ENCODE peak calls at places on chromosomes 12 and 14, in eight cellular contexts. S is A549, I is tibial nerve, L is sigmoid colon, B is suprapubic skin, V is upper lobe of left lung, Z is ovary, H is stomach. R is an unnamed sample.

GRCh38 chr12:102484017-102484731 is 3.8 kb upstream of the IGF1 start:
- DNase-seq in S (peak; percentile 61), Z (peak; percentile 48), H (peak; percentile 52), B (no peak), I (peak; percentile 41), V (peak; percentile 37), L (peak; percentile 76), R (peak; percentile 54)

GRCh38 chr12:105444050-105444808 is 113.7 kb downstream of the C12orf75 start:
- DNase-seq in Z (no peak), H (no peak), I (no peak), L (no peak), B (no peak), V (no peak), S (peak; percentile 77), R (no peak)

GRCh38 chr14:97713023-97713422 is 915.8 kb downstream of the VRK1 start:
- DNase-seq in H (no peak), L (no peak), S (peak; percentile 33), Z (no peak), B (no peak), I (no peak), V (no peak), R (no peak)

GRCh38 chr14:97723834-97724770 is 926.9 kb downstream of the VRK1 start:
- DNase-seq in B (no peak), Z (no peak), V (no peak), L (no peak), S (peak; percentile 8), H (no peak), I (no peak), R (no peak)

GRCh38 chr14:69207435-69208041 is 16.2 kb downstream of the EXD2 start:
- DNase-seq in B (no peak), I (no peak), V (no peak), L (no peak), S (no peak), Z (no peak), H (no peak), R (no peak)

GRCh38 chr12:76018111-76018510 is 13.5 kb downstream of the PHLDA1 start:
- DNase-seq in Z (no peak), S (peak; percentile 89), I (no peak), L (no peak), V (peak; percentile 64), B (no peak), H (no peak), R (no peak)

GRCh38 chr12:77433799-77434198 is 368.4 kb upstream of the E2F7 start:
- DNase-seq in I (no peak), H (no peak), Z (no peak), L (no peak), V (no peak), B (no peak), S (no peak), R (no peak)

GRCh38 chr12:49478949-49479664 is 59.7 kb upstream of the KCNH3 start:
- DNase-seq in S (no peak), I (no peak), H (no peak), V (no peak), Z (no peak), L (no peak), B (no peak), R (no peak)

GRCh38 chr14:65169351-65169750 is 67.0 kb upstream of the MAX start:
- DNase-seq in H (no peak), Z (no peak), V (no peak), I (no peak), L (no peak), S (no peak), B (no peak), R (no peak)

GRCh38 chr14:65173973-65174693 is 71.8 kb upstream of the MAX start:
- DNase-seq in I (no peak), S (no peak), L (no peak), B (no peak), V (no peak), H (no peak), Z (no peak), R (no peak)

GRCh38 chr14:65170318-65170717 is 68.0 kb upstream of the MAX start:
- DNase-seq in V (no peak), L (no peak), S (no peak), Z (no peak), I (no peak), H (no peak), B (no peak), R (no peak)

GRCh38 chr14:65168840-65169239 is 66.5 kb upstream of the MAX start:
- DNase-seq in L (no peak), Z (no peak), I (no peak), B (no peak), H (no peak), V (no peak), S (no peak), R (no peak)

GRCh38 chr14:65170768-65171251 is 68.5 kb upstream of the MAX start:
- DNase-seq in H (no peak), V (no peak), I (no peak), L (no peak), B (no peak), S (peak; percentile 57), Z (peak; percentile 29), R (peak; percentile 17)
- TF ChIP-seq POLR2A in H (no peak), V (no peak), I (no peak), L (no peak), B (no peak), S (no peak), Z (no peak), R (no peak)

DNA sequence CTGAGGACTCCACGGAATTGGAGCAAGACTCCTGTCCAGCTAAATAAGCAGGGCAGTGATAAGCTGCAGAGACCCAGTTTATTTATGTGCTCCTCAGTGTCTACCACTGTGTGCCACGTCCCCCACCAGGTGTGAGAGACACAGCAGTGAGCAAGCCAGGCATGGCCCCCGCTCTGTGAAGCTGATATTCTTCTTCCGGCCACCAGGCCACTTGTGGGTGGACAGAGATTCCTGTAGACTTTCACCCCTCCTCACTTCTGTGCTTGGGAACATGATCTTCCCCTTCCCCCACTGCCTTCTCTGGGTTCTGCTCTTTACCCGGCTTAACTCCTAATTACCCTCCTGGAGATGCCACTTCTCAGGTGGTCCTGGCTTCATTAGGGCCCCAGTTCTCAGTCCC is 21.2 kb downstream of the BRAP start:
- DNase-seq in B (no peak), Z (no peak), S (no peak), L (no peak), H (no peak), I (no peak), V (no peak), R (no peak)
- TF ChIP-seq CTCF in B (no peak), Z (no peak), S (no peak), L (no peak), H (no peak), I (no peak), V (no peak), R (no peak)

DNA sequence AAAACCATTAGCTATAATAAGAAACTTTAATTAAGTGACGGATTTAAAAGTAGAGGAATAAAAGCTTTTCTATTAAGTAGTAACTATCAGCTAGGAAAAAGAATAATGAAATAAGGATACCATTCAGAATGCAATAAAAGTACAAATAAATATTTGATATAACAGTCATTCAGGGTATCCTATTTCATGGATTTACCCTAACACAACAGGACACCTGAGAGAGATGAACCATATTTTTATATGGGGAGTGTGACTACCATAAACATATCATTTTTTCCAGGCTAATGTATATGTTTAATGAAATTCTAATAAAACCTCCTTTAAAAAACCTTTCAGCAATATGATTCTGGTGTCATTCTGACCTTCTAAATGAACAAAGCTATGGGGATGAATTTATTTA is 393.8 kb downstream of the SNAPC1 start:
- DNase-seq in V (no peak), H (no peak), B (no peak), S (no peak), I (no peak), L (no peak), Z (no peak), R (no peak)
- TF ChIP-seq EP300 in V (no peak), H (no peak), B (no peak), S (no peak), I (no peak), L (no peak), Z (no peak), R (no peak)

GRCh38 chr12:107459649-107460048 is 225.9 kb upstream of the PWP1 start:
- DNase-seq in H (no peak), I (no peak), V (no peak), Z (no peak), B (no peak), S (no peak), L (no peak), R (no peak)

GRCh38 chr12:107458990-107459389 is 226.6 kb upstream of the PWP1 start:
- DNase-seq in Z (no peak), I (no peak), V (no peak), L (no peak), H (no peak), S (no peak), B (no peak), R (no peak)

GRCh38 chr12:107461222-107461980 is 224.2 kb upstream of the PWP1 start:
- DNase-seq in L (no peak), S (no peak), B (no peak), H (no peak), V (no peak), Z (no peak), I (no peak), R (no peak)

GRCh38 chr12:107464644-107465043 is 221.0 kb upstream of the PWP1 start:
- DNase-seq in I (no peak), H (no peak), S (no peak), B (no peak), V (no peak), L (no peak), Z (no peak), R (no peak)

GRCh38 chr12:107462428-107463332 is 222.9 kb upstream of the PWP1 start:
- DNase-seq in Z (no peak), I (no peak), B (no peak), L (no peak), S (no peak), V (no peak), H (no peak), R (no peak)
- TF ChIP-seq POLR2A in Z (no peak), I (no peak), B (no peak), L (no peak), S (no peak), V (no peak), H (no peak), R (no peak)

DNA sequence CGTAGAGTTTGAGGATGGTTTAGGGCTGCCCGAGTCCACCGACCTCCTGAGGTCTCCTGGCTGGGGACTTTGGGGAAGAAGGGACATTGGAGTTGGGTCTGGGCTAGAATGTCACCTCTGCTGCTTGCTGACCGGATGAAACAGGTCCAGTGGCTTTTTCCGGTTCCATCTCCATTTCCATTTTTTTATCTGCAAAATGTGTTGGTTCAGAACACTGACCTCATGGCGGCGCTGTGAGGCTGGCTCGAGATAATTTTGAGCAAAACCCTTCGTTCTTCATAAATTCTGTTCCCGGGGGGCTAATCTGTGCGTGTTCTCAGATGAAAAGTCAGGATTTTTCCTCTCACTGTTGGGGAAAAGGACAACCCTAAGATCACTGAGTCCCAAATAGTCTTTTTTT is 11.7 kb upstream of the MYL2 start:
- DNase-seq in L (no peak), S (peak; percentile 23), H (no peak), V (no peak), B (no peak), I (no peak), Z (no peak), R (no peak)
- TF ChIP-seq CTCF in L (no peak), S (peak; percentile 50), H (no peak), V (no peak), B (no peak), I (no peak), Z (no peak), R (no peak)